ENCODE peak calls at places on chromosomes 1 and 21, in seven cellular contexts. N, Y, Q, J, W, A and Z are unnamed samples. For H3K9me3, the result is how much of the 10 kb centered on the place peaks cover.

GRCh38 chr1:109773900-109774485 is 10.3 kb upstream of the EPS8L3 start:
- DNase-seq in N (peak), Y (no peak), Q (no peak), J (no peak), W (no peak), A (no peak), Z (peak)

GRCh38 chr1:9080704-9081291 is 11.4 kb upstream of the SLC2A5 start:
- DNase-seq in N (no peak), Y (no peak), Q (no peak), J (no peak), W (no peak), A (no peak), Z (no peak)

GRCh38 chr21:27425574-27425973 is 458.7 kb upstream of the ADAMTS5 start:
- DNase-seq in N (no peak), Y (peak), Q (no peak), J (no peak), W (peak), A (no peak), Z (no peak)

GRCh38 chr1:198620198-198620597 is 18.6 kb upstream of the PTPRC start:
- DNase-seq in N (no peak), Y (no peak), Q (no peak), J (no peak), W (no peak), A (no peak), Z (no peak)

GRCh38 chr1:228013322-228014234 is 6.8 kb downstream of the WNT3A start:
- DNase-seq in N (peak), Y (peak), Q (no peak), J (peak), W (peak), A (no peak), Z (no peak)

GRCh38 chr1:5566924-5567323 is 425.3 kb downstream of the NPHP4 start:
- DNase-seq in N (no peak), Y (no peak), Q (no peak), J (no peak), W (no peak), A (no peak), Z (no peak)

GRCh38 chr1:160838876-160839275 is 23.8 kb downstream of the CD244 start:
- DNase-seq in N (no peak), Y (no peak), Q (no peak), J (no peak), W (no peak), A (no peak), Z (no peak)

GRCh38 chr1:229537894-229538293 is 20.6 kb downstream of the ABCB10 start:
- DNase-seq in N (no peak), Y (no peak), Q (no peak), J (no peak), W (no peak), A (no peak), Z (no peak)

GRCh38 chr1:114359791-114360190 is 151.2 kb downstream of the TRIM33 start:
- DNase-seq in N (no peak), Y (no peak), Q (no peak), J (no peak), W (no peak), A (no peak), Z (no peak)

GRCh38 chr1:104648269-104648691 is 898.6 kb downstream of the AMY1C start:
- DNase-seq in N (no peak), Y (no peak), Q (peak), J (no peak), W (no peak), A (no peak), Z (no peak)

GRCh38 chr1:16903054-16903453 is 7.3 kb downstream of the RNU1-2 start:
- DNase-seq in N (peak), Y (no peak), Q (peak), J (no peak), W (peak), A (no peak), Z (no peak)

GRCh38 chr1:25120286-25120685 is 112.0 kb downstream of the SYF2 start:
- DNase-seq in N (no peak), Y (no peak), Q (no peak), J (no peak), W (no peak), A (no peak), Z (no peak)

GRCh38 chr1:23013657-23014056 is 2.0 kb downstream of the TEX46 start:
- DNase-seq in N (no peak), Y (no peak), Q (peak), J (no peak), W (peak), A (no peak), Z (no peak)

GRCh38 chr1:14983277-14983676 is 170.3 kb upstream of the TMEM51 start:
- DNase-seq in N (no peak), Y (no peak), Q (no peak), J (no peak), W (peak), A (no peak), Z (no peak)

GRCh38 chr1:78176448-78176847 is 130.7 kb downstream of the GIPC2 start:
- DNase-seq in N (no peak), Y (no peak), Q (no peak), J (no peak), W (no peak), A (peak), Z (peak)

GRCh38 chr1:26696645-26697440 is 1.0 kb downstream of the ARID1A start:
- DNase-seq in N (peak), Y (peak), Q (no peak), J (peak), W (peak), A (peak), Z (peak)

GRCh38 chr1:238242156-238242555 is 351.4 kb upstream of the ZP4 start:
- DNase-seq in N (no peak), Y (no peak), Q (no peak), J (no peak), W (no peak), A (no peak), Z (no peak)

GRCh38 chr1:208256556-208256955 is 12.4 kb upstream of the PLXNA2 start:
- DNase-seq in N (no peak), Y (no peak), Q (no peak), J (no peak), W (peak), A (no peak), Z (no peak)

GRCh38 chr1:55141295-55141893 is 73.8 kb downstream of the USP24 start:
- DNase-seq in N (no peak), Y (no peak), Q (no peak), J (no peak), W (no peak), A (no peak), Z (no peak)

GRCh38 chr1:55144886-55145285 is 70.3 kb downstream of the USP24 start:
- DNase-seq in N (no peak), Y (no peak), Q (no peak), J (no peak), W (no peak), A (no peak), Z (no peak)

GRCh38 chr1:55146781-55147180 is 68.4 kb downstream of the USP24 start:
- DNase-seq in N (no peak), Y (peak), Q (peak), J (peak), W (no peak), A (no peak), Z (no peak)

GRCh38 chr1:55140546-55140983 is 74.6 kb downstream of the USP24 start:
- DNase-seq in N (peak), Y (peak), Q (peak), J (peak), W (peak), A (peak), Z (peak)

DNA sequence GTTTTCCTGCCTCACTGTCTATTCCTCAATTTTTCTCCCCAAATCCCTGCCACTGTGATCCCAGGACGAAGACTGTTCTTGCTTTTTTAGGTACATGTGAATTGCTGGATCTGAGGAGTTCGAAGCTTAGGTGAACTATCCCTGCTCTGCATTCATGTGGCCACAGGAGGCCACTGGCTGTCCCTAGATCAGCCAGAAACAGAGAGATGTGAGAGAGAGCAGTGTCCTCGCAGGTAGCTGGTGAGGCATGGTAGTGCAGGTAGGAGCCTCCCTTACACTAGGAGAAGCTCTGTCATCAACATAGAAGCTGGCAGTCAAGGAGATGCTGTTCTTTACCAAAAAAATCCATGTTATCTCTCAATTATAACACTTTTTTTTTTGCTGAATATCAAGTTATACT is 71.5 kb downstream of the USP24 start:
- DNase-seq in N (no peak), Y (no peak), Q (peak), J (no peak), W (peak), A (no peak), Z (no peak)
- TF ChIP-seq CTCF in N (no peak), Y (no peak), Q (no peak), J (peak), W (peak), A (no peak), Z (no peak)

GRCh38 chr21:26385721-26386120 is 187.4 kb downstream of the CYYR1 start:
- DNase-seq in N (no peak), Y (no peak), Q (no peak), J (no peak), W (no peak), A (no peak), Z (no peak)
- H3K9me3 ChIP-seq in N (under half), Y (under half), Q (under half), J (under half), W (under half), A (under half), Z (under half)

GRCh38 chr1:152941037-152941700 is 5.8 kb upstream of the SPRR5 start:
- DNase-seq in N (no peak), Y (no peak), Q (no peak), J (no peak), W (no peak), A (no peak), Z (no peak)
- TF ChIP-seq CTCF in N (no peak), Y (no peak), Q (no peak), J (no peak), W (no peak), A (no peak), Z (no peak)

DNA sequence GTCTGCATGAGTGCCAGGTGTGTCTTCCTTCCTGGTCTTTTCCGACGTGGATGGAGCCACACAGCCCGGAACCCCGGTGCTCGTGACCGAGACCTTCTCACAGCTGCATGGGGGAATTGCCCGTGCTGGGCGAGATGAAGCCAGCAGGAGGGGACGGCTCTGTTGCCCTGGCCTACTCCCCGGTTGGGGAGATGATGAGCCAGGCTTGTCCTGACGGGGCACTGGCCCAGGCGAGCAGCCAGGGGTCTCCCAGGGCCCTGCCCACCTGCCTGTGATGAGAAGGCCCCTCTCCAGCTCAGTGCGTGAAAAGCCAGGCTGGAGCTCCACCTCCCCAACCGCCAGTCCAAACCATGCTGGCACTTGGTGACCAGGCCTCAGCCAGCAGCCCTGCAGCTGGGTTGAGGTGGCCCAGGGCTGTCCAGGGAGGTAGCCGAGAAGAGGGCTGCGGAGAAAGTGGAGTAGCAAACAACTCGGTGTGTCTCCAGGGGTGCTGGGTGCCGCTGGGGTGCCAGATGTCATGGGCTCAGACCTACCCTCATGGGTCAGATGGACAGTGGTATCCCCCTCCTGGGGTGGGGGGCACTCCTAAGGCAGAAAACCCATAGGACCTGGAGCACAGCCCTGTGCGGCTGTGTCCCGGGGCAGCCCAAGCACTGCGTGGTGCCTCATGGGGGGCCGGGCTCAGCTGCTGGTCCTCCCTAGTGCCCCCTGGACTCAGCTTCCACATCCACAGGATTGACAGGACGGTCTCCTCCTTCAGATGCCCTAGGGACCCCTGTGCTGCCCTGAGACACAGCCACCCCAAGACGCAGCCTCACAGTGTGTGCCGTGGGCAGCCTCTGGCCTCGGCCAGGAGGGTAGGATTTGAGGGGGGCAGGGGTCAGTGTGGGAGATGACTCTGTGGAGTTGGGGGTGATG is 26.1 kb downstream of the PRDM16 start:
- DNase-seq in N (no peak), Y (no peak), Q (no peak), J (no peak), W (no peak), A (no peak), Z (no peak)
- H3K9me3 ChIP-seq in N (under half), Y (under half), Q (under half), J (under half), W (under half), A (under half), Z (under half)

DNA sequence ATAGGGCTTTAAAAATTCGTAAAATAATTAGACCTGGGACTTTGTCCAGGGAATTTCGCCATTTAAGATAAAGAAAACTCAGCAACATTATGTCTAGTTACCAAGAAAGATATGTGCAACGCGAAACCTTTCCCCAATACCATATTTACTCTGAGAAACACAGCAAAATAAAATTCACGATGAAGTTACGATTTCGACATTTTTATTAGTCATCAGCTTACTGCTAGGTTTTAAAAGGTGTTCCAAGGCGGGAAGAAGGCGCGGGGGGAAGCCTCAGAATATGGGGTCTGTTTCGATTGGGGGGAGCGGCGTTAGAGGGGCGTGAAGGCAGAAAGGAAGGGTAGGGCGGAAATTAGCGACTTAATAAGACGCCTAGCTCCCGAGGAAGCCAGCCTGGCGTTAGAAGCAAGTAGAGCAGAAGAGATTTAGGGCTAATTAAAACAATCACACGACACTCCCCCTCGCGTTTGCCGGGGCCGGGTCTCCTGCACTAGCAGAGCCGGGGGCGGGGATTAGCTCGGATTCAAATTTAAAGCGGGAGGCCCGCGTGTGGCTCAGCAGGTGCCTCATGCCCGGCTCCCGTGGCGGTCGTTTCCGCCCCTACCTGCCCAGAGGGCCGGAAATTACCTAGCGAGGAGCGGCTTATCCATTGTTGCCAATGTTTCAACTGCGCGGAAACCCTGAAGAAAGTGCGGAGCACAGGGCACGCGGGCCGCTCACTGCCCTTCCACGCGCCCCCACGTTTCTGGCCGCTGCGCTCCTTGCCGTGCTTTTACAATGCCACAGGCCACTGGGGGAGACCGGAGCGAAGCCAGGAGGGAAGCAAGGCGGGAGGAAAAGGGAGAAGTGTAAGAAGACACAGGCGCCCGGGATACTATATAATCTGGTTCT is 795 bp upstream of the POU2F1 start:
- DNase-seq in N (peak), Y (peak), Q (peak), J (peak), W (peak), A (peak), Z (peak)
- TF ChIP-seq CTCF in N (no peak), Y (no peak), Q (no peak), J (no peak), W (peak), A (peak), Z (no peak)

DNA sequence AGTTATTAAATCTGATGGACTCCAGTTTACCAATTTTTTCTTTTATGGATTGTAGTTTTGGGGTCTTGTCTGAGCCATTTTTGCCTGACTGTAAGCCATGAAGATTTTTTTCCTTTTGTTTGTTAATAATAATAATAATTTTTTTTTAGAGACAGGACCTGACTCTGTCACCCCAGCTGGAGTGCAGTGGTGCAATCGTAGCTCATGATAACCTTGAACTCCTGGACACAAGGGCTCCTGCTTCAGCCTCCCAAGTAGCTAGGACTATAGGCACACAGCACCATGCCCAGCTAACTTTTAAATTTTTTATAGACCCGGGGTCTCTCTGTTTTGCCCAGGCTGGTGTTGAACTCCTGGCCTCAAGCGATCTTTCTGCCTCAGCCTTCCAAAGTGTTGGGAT is 6.3 kb downstream of the PTBP2 start:
- DNase-seq in N (no peak), Y (no peak), Q (no peak), J (no peak), W (no peak), A (no peak), Z (no peak)
- H3K9me3 ChIP-seq in N (under half), Y (under half), Q (under half), J (under half), W (under half), A (under half), Z (under half)

GRCh38 chr1:241846862-241847539 is 1.0 kb upstream of the EXO1 start:
- DNase-seq in N (no peak), Y (no peak), Q (no peak), J (no peak), W (no peak), A (no peak), Z (no peak)

GRCh38 chr1:241849345-241849695 is 1.3 kb downstream of the EXO1 start:
- DNase-seq in N (no peak), Y (no peak), Q (no peak), J (no peak), W (no peak), A (no peak), Z (no peak)

GRCh38 chr1:241847540-241847795 is 536 bp upstream of the EXO1 start:
- DNase-seq in N (no peak), Y (no peak), Q (no peak), J (no peak), W (no peak), A (no peak), Z (no peak)

GRCh38 chr1:241848680-241849344 is 808 bp downstream of the EXO1 start:
- DNase-seq in N (no peak), Y (no peak), Q (no peak), J (no peak), W (no peak), A (no peak), Z (no peak)

GRCh38 chr1:241847796-241848668 is at the start of gene EXO1:
- DNase-seq in N (peak), Y (peak), Q (peak), J (peak), W (peak), A (peak), Z (peak)
- TF ChIP-seq CTCF in N (peak), Y (peak), Q (peak), J (no peak), W (peak), A (peak), Z (no peak)

GRCh38 chr1:225179686-225180085 is 248.2 kb downstream of the LBR start:
- DNase-seq in N (no peak), Y (no peak), Q (no peak), J (no peak), W (no peak), A (no peak), Z (no peak)
- H3K9me3 ChIP-seq in N (under half), Y (under half), Q (under half), J (half or more), W (half or more), A (under half), Z (under half)